ENCODE peak calls at places on chromosomes 1 and 21, in nine cellular contexts. Q is fibroblast of lung; N is RWPE1; L is coronary artery; F is Peyer's patch; T is A549; Z is right atrium auricular region; W is OCI-LY7; X is CD4-positive, CD25-positive, alpha-beta regulatory T cell. C is an unnamed sample.
A peak's percentile ranks its signal among the peaks of the same experiment; 100 is the strongest.

GRCh38 chr1:4681026-4681425 is 26.6 kb downstream of the AJAP1 start:
- DNase-seq in L (no peak), N (no peak), X (no peak), Z (no peak), W (no peak), T (no peak), Q (no peak), F (no peak), C (no peak)

GRCh38 chr1:17829579-17829978 is 74.4 kb downstream of the ACTL8 start:
- DNase-seq in W (no peak), X (no peak), L (peak; percentile 54), N (no peak), F (no peak), T (no peak), Z (no peak), Q (no peak), C (no peak)

GRCh38 chr21:42160111-42160949 is 58.6 kb upstream of the ABCG1 start:
- DNase-seq in X (no peak), W (no peak), T (no peak), F (peak; percentile 30), N (no peak), Z (no peak), L (no peak), Q (no peak), C (no peak)

GRCh38 chr1:186442651-186443114 is 18.2 kb downstream of the PDC start:
- DNase-seq in W (no peak), Q (peak; percentile 5), N (no peak), X (peak; percentile 23), Z (no peak), L (no peak), T (no peak), F (no peak), C (no peak)

GRCh38 chr1:51990478-51990965 is at the start of gene RAB3B:
- DNase-seq in Z (no peak), F (peak; percentile 78), Q (peak; percentile 64), W (peak; percentile 11), T (peak; percentile 70), N (peak; percentile 84), X (peak; percentile 44), L (no peak), C (peak; percentile 83)

GRCh38 chr1:145977486-145978476 is 13.3 kb downstream of the POLR3GL start:
- DNase-seq in Q (peak; percentile 91), N (peak; percentile 79), W (peak; percentile 90), L (peak; percentile 80), Z (peak; percentile 87), F (peak; percentile 62), X (peak; percentile 89), T (peak; percentile 82), C (peak; percentile 78)

GRCh38 chr1:29806646-29807319 is 570.5 kb downstream of the PTPRU start:
- DNase-seq in F (no peak), T (no peak), N (no peak), X (no peak), Z (no peak), Q (no peak), L (peak; percentile 43), W (no peak), C (no peak)

GRCh38 chr1:198018529-198018928 is 101.4 kb downstream of the LHX9 start:
- DNase-seq in Q (peak; percentile 21), F (no peak), W (no peak), Z (no peak), T (peak; percentile 27), X (no peak), L (no peak), N (peak; percentile 97), C (no peak)

GRCh38 chr1:202888507-202889360 is at the start of gene RABIF:
- DNase-seq in F (peak; percentile 96), Z (peak; percentile 96), X (peak; percentile 96), T (peak; percentile 96), N (peak; percentile 99), L (peak; percentile 94), W (peak; percentile 96), Q (peak; percentile 91), C (peak; percentile 74)

GRCh38 chr1:19338323-19338762 is 26.2 kb downstream of the SLC66A1 start:
- DNase-seq in L (no peak), N (no peak), Q (no peak), W (no peak), T (no peak), Z (no peak), X (no peak), F (peak; percentile 75), C (peak; percentile 54)

GRCh38 chr1:16126738-16127515 is 28.9 kb downstream of the EPHA2 start:
- DNase-seq in Q (no peak), L (no peak), Z (no peak), W (no peak), X (no peak), T (no peak), N (no peak), F (no peak), C (no peak)

GRCh38 chr21:45756669-45757068 is 113.1 kb downstream of the PCBP3 start:
- DNase-seq in L (no peak), Q (no peak), T (no peak), N (no peak), X (no peak), Z (no peak), W (no peak), F (no peak), C (no peak)

GRCh38 chr1:24897263-24898151 is 32.6 kb downstream of the RUNX3 start:
- DNase-seq in F (peak; percentile 75), W (no peak), L (peak; percentile 58), X (no peak), N (no peak), Z (no peak), Q (no peak), T (no peak), C (no peak)

GRCh38 chr1:160032165-160032827 is 506 bp upstream of the PIGM start:
- DNase-seq in W (peak; percentile 11), Q (no peak), L (no peak), N (peak; percentile 41), X (peak; percentile 17), F (no peak), T (peak; percentile 55), Z (no peak), C (no peak)

GRCh38 chr1:25748531-25749205 is 51.3 kb upstream of the SELENON start:
- DNase-seq in Z (no peak), W (no peak), T (no peak), L (no peak), X (no peak), N (peak; percentile 26), F (no peak), Q (no peak), C (no peak)

GRCh38 chr1:156627313-156627880 is 8.2 kb downstream of the HAPLN2 start:
- DNase-seq in X (peak; percentile 44), L (no peak), T (peak; percentile 57), W (peak; percentile 84), Z (no peak), N (no peak), Q (peak; percentile 29), F (no peak), C (no peak)

DNA sequence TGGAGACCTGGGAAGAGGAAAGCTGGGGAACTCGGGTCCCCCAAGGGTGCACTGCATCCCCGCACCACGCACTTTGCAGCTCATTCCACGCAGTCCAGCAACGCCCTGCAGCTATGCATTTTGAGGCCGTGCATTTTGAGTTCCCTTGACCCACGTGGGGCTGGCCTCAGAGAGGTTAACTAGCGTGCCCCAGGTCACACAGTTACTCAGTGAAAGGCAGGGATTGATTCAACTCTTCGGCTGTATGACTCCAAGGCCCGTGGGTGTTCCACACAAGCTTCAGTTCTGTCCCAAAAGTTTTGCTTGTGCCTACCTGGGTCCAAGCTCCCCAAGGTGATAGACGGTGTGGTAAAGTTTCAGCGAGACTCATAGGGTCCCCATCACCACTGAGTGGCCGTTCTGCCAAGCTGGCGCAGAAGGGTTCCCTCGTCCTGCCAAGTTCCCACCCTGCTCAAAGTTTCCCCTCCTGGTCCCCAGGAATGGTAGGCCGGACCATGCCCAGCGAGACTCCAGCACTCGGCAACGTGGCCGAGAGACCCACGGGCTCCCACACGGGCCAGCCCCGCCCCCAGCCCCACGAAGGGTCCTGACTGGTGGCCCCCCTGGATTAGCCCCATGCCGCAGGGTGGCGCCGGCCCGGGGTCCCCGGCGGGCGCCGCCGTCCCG is 611 bp downstream of the HSPG2 start:
- DNase-seq in Z (no peak), X (no peak), N (no peak), F (no peak), T (no peak), L (no peak), W (no peak), Q (no peak), C (no peak)
- H3K27ac ChIP-seq in Z (peak overlapping the region; percentile 94), X (no peak overlapping the region), N (peak overlapping the region; percentile 96), F (peak overlapping the region; percentile 95), T (peak overlapping the region; percentile 98), L (peak overlapping the region; percentile 99), W (no peak overlapping the region), Q (peak overlapping the region; percentile 88), C (no peak overlapping the region)

GRCh38 chr21:43596616-43597015 is 62.7 kb downstream of the HSF2BP start:
- DNase-seq in L (no peak), W (no peak), Q (no peak), N (no peak), T (no peak), F (no peak), Z (no peak), X (no peak), C (no peak)
- H3K27ac ChIP-seq in L (no peak overlapping the region), W (no peak overlapping the region), Q (no peak overlapping the region), N (peak overlapping the region; percentile 71), T (peak overlapping the region; percentile 83), F (no peak overlapping the region), Z (no peak overlapping the region), X (no peak overlapping the region), C (no peak overlapping the region)

DNA sequence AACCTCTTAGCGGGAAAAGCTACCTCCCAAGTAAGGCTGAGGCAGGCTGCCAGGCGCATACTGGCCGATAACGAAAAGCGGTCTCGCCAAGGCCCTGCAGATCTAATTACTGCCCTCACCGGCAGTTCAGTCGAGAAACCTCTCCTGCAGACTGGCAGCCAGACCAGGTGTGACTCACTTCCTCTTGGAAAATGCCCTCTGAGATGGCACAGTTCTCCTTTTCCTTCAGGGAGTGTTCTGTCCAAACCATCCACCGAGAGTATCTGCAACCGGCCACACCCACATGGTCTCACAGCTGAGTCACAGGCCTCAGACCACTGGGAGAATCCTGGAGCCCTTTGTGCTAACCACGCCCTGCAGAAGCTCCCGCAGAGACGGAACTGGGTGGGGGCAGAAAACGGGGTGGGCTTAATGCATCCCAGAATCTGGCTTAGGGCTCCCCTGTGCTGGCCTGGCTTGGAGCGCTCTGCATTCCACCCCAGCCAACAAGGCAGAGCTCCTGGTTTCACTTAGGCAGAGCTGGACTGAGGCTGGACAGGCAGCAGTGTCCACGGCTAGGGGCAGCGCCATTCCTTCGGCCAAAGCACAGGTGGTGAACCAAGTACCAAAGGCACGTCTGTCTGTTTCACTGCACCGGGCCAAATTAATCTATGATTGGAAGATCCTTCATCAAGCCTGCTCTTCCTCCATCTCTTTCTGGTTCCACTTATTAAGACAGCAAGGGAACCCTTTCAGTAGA is 1.1 kb downstream of the S100A10 start:
- DNase-seq in Q (peak; percentile 90), F (peak; percentile 89), L (peak; percentile 89), N (peak; percentile 91), W (no peak), T (peak; percentile 87), Z (peak; percentile 95), X (peak; percentile 18), C (no peak)
- H3K27ac ChIP-seq in Q (peak overlapping the region; percentile 98), F (peak overlapping the region; percentile 98), L (peak overlapping the region; percentile 96), N (peak overlapping the region; percentile 100), W (no peak overlapping the region), T (peak overlapping the region; percentile 97), Z (peak overlapping the region; percentile 96), X (peak overlapping the region; percentile 94), C (no peak overlapping the region)

DNA sequence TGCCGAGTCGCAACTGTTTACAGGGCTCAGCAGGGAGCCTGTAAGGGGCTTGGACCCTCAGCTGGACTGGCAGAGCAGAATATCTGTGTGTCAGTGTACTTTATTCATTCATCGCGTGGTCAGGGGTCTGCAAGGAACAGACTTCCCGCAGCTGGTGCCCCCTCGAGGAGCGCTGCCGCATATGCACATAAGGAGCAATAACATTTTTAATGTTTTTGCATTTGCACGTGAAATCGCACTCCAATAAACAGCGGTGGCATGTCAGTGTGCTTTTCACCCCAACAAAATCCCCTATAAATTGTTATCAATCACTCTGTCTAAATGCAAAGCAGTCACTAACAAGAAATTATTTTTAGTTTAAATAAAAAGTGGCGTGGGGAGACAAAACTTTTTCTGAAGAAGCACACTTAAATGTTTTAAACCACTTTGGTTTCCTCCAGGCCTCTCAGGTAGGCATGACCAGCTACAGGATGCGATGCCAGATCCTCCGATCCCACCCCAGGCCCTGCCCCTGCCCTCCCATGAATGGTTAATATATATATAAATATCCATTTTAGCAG is 3.5 kb downstream of the FMO1 start:
- DNase-seq in N (peak; percentile 19), W (peak; percentile 87), X (peak; percentile 25), T (peak; percentile 38), Q (peak; percentile 51), F (peak; percentile 59), L (no peak), Z (no peak), C (no peak)
- H3K27ac ChIP-seq in N (no peak overlapping the region), W (peak overlapping the region; percentile 91), X (no peak overlapping the region), T (no peak overlapping the region), Q (peak overlapping the region; percentile 34), F (peak overlapping the region; percentile 70), L (no peak overlapping the region), Z (peak overlapping the region; percentile 41), C (no peak overlapping the region)